ENCODE peak calls at places on chromosomes 13 and 19, in ten cellular contexts. Y is cardiac muscle cell, P is hepatocyte, U is stomach, G is nephron progenitor cell, S is endothelial cell of umbilical vein, R is OCI-LY7, C is Caco-2, F is AG09309, Q is lower leg skin. K is an unnamed sample.

GRCh38 chr19:33373701-33374405 is at the start of gene CEBPG:
- DNase-seq in P (peak; percentile 88), G (peak; percentile 69), Y (peak; percentile 73), R (peak; percentile 75), S (peak; percentile 54), C (peak; percentile 90), Q (peak; percentile 89), U (peak; percentile 55), F (no peak), K (peak; percentile 60)

GRCh38 chr13:51912091-51912490 is 50.3 kb downstream of the CCDC70 start:
- DNase-seq in Q (peak; percentile 48), R (peak; percentile 23), P (no peak), U (peak; percentile 50), S (no peak), F (no peak), C (peak; percentile 75), G (no peak), Y (no peak), K (no peak)

GRCh38 chr13:91132786-91133185 is 214.7 kb upstream of the MIR17HG start:
- DNase-seq in S (peak; percentile 42), P (no peak), U (no peak), Y (peak; percentile 85), F (no peak), C (no peak), R (no peak), Q (no peak), G (no peak), K (no peak)

GRCh38 chr19:56091066-56091490 is 30.0 kb downstream of the ZNF787 start:
- DNase-seq in S (no peak), R (no peak), Y (peak; percentile 67), P (no peak), Q (no peak), G (no peak), U (no peak), F (no peak), C (no peak), K (no peak)

GRCh38 chr19:38583219-38583984 is 34.4 kb downstream of the MAP4K1 start:
- DNase-seq in C (no peak), G (no peak), Q (no peak), R (peak; percentile 74), Y (no peak), F (no peak), P (no peak), S (no peak), U (no peak), K (no peak)

GRCh38 chr13:88124142-88124541 is 453.0 kb downstream of the SLITRK5 start:
- DNase-seq in G (no peak), C (no peak), R (no peak), F (no peak), U (no peak), Q (no peak), Y (no peak), P (no peak), S (no peak), K (no peak)

GRCh38 chr13:105627270-105627669 is 908.2 kb downstream of the EFNB2 start:
- DNase-seq in Q (no peak), U (no peak), G (no peak), F (no peak), C (no peak), R (no peak), S (no peak), Y (peak; percentile 6), P (no peak), K (no peak)

GRCh38 chr19:40523322-40524047 is 53.2 kb upstream of the SHKBP1 start:
- DNase-seq in Q (no peak), F (peak; percentile 3), U (peak; percentile 80), Y (peak; percentile 70), C (peak; percentile 86), P (peak; percentile 86), S (peak; percentile 49), G (peak; percentile 72), R (peak; percentile 84), K (peak; percentile 83)

GRCh38 chr13:109998808-109999528 is 212.6 kb upstream of the IRS2 start:
- DNase-seq in U (no peak), Y (peak; percentile 82), Q (no peak), F (peak; percentile 73), R (no peak), P (peak; percentile 72), G (no peak), C (peak; percentile 78), S (no peak), K (no peak)

GRCh38 chr19:17210296-17210695 is 4.9 kb upstream of the USE1 start:
- DNase-seq in G (no peak), U (no peak), R (no peak), S (no peak), Y (no peak), C (no peak), Q (no peak), F (no peak), P (peak; percentile 7), K (no peak)

GRCh38 chr13:40979232-40979631 is 39.9 kb downstream of the ELF1 start:
- DNase-seq in S (peak; percentile 13), U (no peak), Q (no peak), G (no peak), Y (no peak), C (no peak), P (no peak), R (peak; percentile 50), F (no peak), K (no peak)

GRCh38 chr13:51045450-51045849 is 65.6 kb downstream of the C13orf42 start:
- DNase-seq in C (no peak), P (no peak), U (no peak), G (no peak), F (no peak), R (no peak), S (no peak), Y (no peak), Q (no peak), K (no peak)

GRCh38 chr19:39870171-39870971 is 24.2 kb upstream of the FBL start:
- DNase-seq in S (no peak), Q (no peak), Y (no peak), C (no peak), R (no peak), F (no peak), G (peak; percentile 30), U (no peak), P (no peak), K (peak; percentile 85)

GRCh38 chr13:33640832-33641231 is 177.1 kb upstream of the RFC3 start:
- DNase-seq in R (no peak), F (no peak), S (no peak), Q (no peak), C (peak; percentile 15), U (no peak), G (no peak), P (no peak), Y (no peak), K (no peak)

GRCh38 chr13:36421447-36421846 is 10.8 kb upstream of the CCNA1 start:
- DNase-seq in Q (no peak), S (peak; percentile 22), G (no peak), P (no peak), R (no peak), Y (peak; percentile 44), C (no peak), U (no peak), F (no peak), K (no peak)

GRCh38 chr13:51235756-51236564 is 13.8 kb downstream of the FAM124A start:
- DNase-seq in Q (no peak), G (no peak), C (no peak), U (no peak), F (no peak), Y (peak; percentile 29), R (peak; percentile 82), P (no peak), S (peak; percentile 44), K (no peak)

GRCh38 chr19:35911790-35912189 is 3.7 kb upstream of the TYROBP start:
- DNase-seq in F (no peak), R (no peak), U (peak; percentile 83), C (no peak), Y (no peak), Q (no peak), S (no peak), G (no peak), P (no peak), K (no peak)

GRCh38 chr19:46823049-46823448 is 27.6 kb downstream of the AP2S1 start:
- DNase-seq in F (no peak), P (no peak), Q (no peak), G (no peak), C (no peak), R (no peak), S (no peak), Y (no peak), U (no peak), K (peak; percentile 79)

GRCh38 chr19:48330012-48330681 is 4.8 kb downstream of the EMP3 start:
- DNase-seq in R (peak; percentile 96), Y (no peak), C (peak; percentile 94), G (peak; percentile 82), U (peak; percentile 86), S (peak; percentile 15), Q (peak; percentile 95), F (no peak), P (peak; percentile 92), K (peak; percentile 93)

GRCh38 chr19:53597023-53597422 is 34.8 kb upstream of the DPRX start:
- DNase-seq in F (no peak), S (no peak), U (no peak), P (no peak), C (peak; percentile 59), G (no peak), R (no peak), Y (no peak), Q (no peak), K (no peak)

GRCh38 chr13:78679329-78679728 is 20.4 kb upstream of the OBI1 start:
- DNase-seq in C (no peak), U (no peak), G (no peak), Y (peak; percentile 30), F (no peak), R (no peak), S (no peak), P (no peak), Q (no peak), K (no peak)

GRCh38 chr13:64075543-64076271 is 2660.1 kb upstream of the PCDH20 start:
- DNase-seq in Q (no peak), F (no peak), U (peak; percentile 18), S (no peak), P (no peak), Y (no peak), G (no peak), R (no peak), C (peak; percentile 17), K (no peak)
- TF ChIP-seq CTCF in Q (no peak), F (no peak), U (no peak), S (no peak), P (no peak), Y (no peak), G (no peak), R (no peak), C (no peak), K (no peak)

GRCh38 chr13:102571075-102571474 is 25.7 kb upstream of the TPP2 start:
- DNase-seq in G (no peak), P (no peak), S (no peak), R (no peak), Y (no peak), Q (no peak), U (no peak), C (peak; percentile 25), F (no peak), K (no peak)
- TF ChIP-seq CTCF in G (no peak), P (peak; percentile 7), S (no peak), R (no peak), Y (no peak), Q (no peak), U (no peak), C (peak; percentile 13), F (peak; percentile 11), K (peak; percentile 21)

GRCh38 chr13:20353973-20354372 is 121.9 kb upstream of the GJB6 start:
- DNase-seq in F (peak; percentile 37), C (no peak), G (no peak), Y (peak; percentile 64), R (no peak), U (no peak), S (no peak), Q (no peak), P (no peak), K (no peak)
- TF ChIP-seq CTCF in F (peak; percentile 15), C (no peak), G (no peak), Y (peak; percentile 26), R (no peak), U (no peak), S (no peak), Q (no peak), P (no peak), K (no peak)

GRCh38 chr13:97574926-97575325 is 141.0 kb downstream of the RAP2A start:
- DNase-seq in F (no peak), R (peak; percentile 1), U (no peak), G (no peak), P (peak; percentile 33), Q (no peak), Y (peak; percentile 67), S (peak; percentile 20), C (peak; percentile 62), K (peak; percentile 85)
- TF ChIP-seq CTCF in F (peak; percentile 64), R (peak; percentile 18), U (no peak), G (peak; percentile 30), P (peak; percentile 39), Q (no peak), Y (peak; percentile 66), S (peak; percentile 15), C (peak; percentile 55), K (peak; percentile 98)

K was measured in WERI-Rb-1.